ENCODE peak calls at places on chromosomes 11 and 22, in six cellular contexts. K is cardiac fibroblast, Z is AG10803, V is astrocyte of the spinal cord, Y is HFFc6, B is sigmoid colon. M is an unnamed sample.
A peak's percentile ranks its signal among the peaks of the same experiment; 100 is the strongest.

GRCh38 chr22:46138058-46138797 is 12.1 kb upstream of the PPARA start:
- DNase-seq in Z (no peak), V (no peak), Y (no peak), K (no peak), B (no peak), M (no peak)

GRCh38 chr22:46835288-46835687 is 72.8 kb downstream of the TBC1D22A start:
- DNase-seq in Z (no peak), B (no peak), K (no peak), V (no peak), Y (no peak), M (no peak)

GRCh38 chr11:48050304-48050703 is 69.9 kb downstream of the PTPRJ start:
- DNase-seq in B (no peak), V (no peak), K (no peak), Z (no peak), Y (no peak), M (no peak)

GRCh38 chr11:114195981-114196731 is 100.0 kb upstream of the NNMT start:
- DNase-seq in B (no peak), V (no peak), Y (no peak), K (peak; percentile 34), Z (no peak), M (no peak)

GRCh38 chr11:124754710-124755109 is 2.7 kb upstream of the VSIG2 start:
- DNase-seq in K (no peak), Y (no peak), Z (no peak), B (no peak), V (no peak), M (no peak)

GRCh38 chr11:33319965-33320813 is 63.0 kb downstream of the HIPK3 start:
- DNase-seq in Z (no peak), B (no peak), V (no peak), K (no peak), Y (no peak), M (no peak)

GRCh38 chr11:128343870-128344269 is 243.5 kb downstream of the ETS1 start:
- DNase-seq in Y (no peak), V (no peak), Z (no peak), B (no peak), K (no peak), M (no peak)

GRCh38 chr11:27475622-27476021 is 3.0 kb upstream of the LGR4 start:
- DNase-seq in Y (no peak), B (no peak), V (no peak), Z (no peak), K (no peak), M (no peak)

GRCh38 chr11:104799251-104799650 is 99.0 kb downstream of the CASP12 start:
- DNase-seq in B (no peak), K (no peak), V (no peak), Z (no peak), Y (no peak), M (peak; percentile 2)

GRCh38 chr22:41094036-41094435 is 1.6 kb downstream of the EP300 start:
- DNase-seq in B (no peak), K (peak; percentile 44), Z (peak; percentile 24), V (peak; percentile 37), Y (peak; percentile 20), M (no peak)

GRCh38 chr11:57368106-57368826 is 12.7 kb downstream of the PRG3 start:
- DNase-seq in B (no peak), Z (no peak), Y (no peak), V (no peak), K (no peak), M (no peak)

GRCh38 chr11:79220171-79220570 is 220.7 kb downstream of the TENM4 start:
- DNase-seq in Y (no peak), B (no peak), Z (no peak), V (peak; percentile 9), K (no peak), M (no peak)

GRCh38 chr11:64724863-64725535 is 2.0 kb upstream of the NRXN2 start:
- DNase-seq in V (no peak), Y (no peak), B (no peak), K (no peak), Z (no peak), M (no peak)

GRCh38 chr11:74929431-74930363 is 19.2 kb downstream of the XRRA1 start:
- DNase-seq in K (peak; percentile 96), B (peak; percentile 83), Z (peak; percentile 93), Y (peak; percentile 90), V (peak; percentile 93), M (peak; percentile 94)

GRCh38 chr22:46537946-46538815 is 761 bp upstream of the CELSR1 start:
- DNase-seq in Z (peak; percentile 17), B (no peak), V (peak; percentile 35), Y (peak; percentile 32), K (peak; percentile 43), M (no peak)

GRCh38 chr11:91998466-91998865 is 226.2 kb upstream of the FAT3 start:
- DNase-seq in Z (no peak), Y (no peak), V (no peak), B (no peak), K (no peak), M (no peak)

GRCh38 chr11:46389450-46390330 is 1.9 kb downstream of the CHRM4 start:
- DNase-seq in Y (peak; percentile 51), V (peak; percentile 61), Z (peak; percentile 49), K (peak; percentile 68), B (peak; percentile 74), M (no peak)

GRCh38 chr11:125005491-125005890 is 51.5 kb downstream of the CCDC15 start:
- DNase-seq in Y (no peak), V (no peak), K (no peak), B (no peak), Z (no peak), M (no peak)

GRCh38 chr22:26377170-26377825 is 51.8 kb upstream of the ASPHD2 start:
- DNase-seq in Z (no peak), B (no peak), Y (no peak), V (no peak), K (peak; percentile 12), M (no peak)

GRCh38 chr11:8261921-8262551 is 1.6 kb downstream of the LMO1 start:
- DNase-seq in V (no peak), Z (no peak), K (no peak), B (peak; percentile 51), Y (no peak), M (no peak)

GRCh38 chr11:95078526-95078925 is 11.1 kb upstream of the ENDOD1 start:
- DNase-seq in Z (no peak), B (no peak), V (peak; percentile 43), Y (no peak), K (no peak), M (no peak)

GRCh38 chr11:62336949-62337681 is at the start of gene ASRGL1:
- DNase-seq in B (peak; percentile 91), Y (peak; percentile 2), K (peak; percentile 47), V (peak; percentile 25), Z (peak; percentile 42), M (peak; percentile 3)

GRCh38 chr11:995752-996420 is 40.6 kb downstream of the MUC6 start:
- DNase-seq in K (no peak), Y (no peak), Z (no peak), V (peak; percentile 20), B (no peak), M (no peak)

GRCh38 chr11:82939456-82939855 is 37.9 kb downstream of the DDIAS start:
- DNase-seq in B (no peak), K (no peak), V (no peak), Y (no peak), Z (no peak), M (no peak)

GRCh38 chr11:3194016-3194816 is 24.4 kb downstream of the MRGPRG start:
- DNase-seq in B (peak; percentile 50), Z (no peak), V (no peak), Y (no peak), K (no peak), M (no peak)

GRCh38 chr22:17013396-17014100 is 5.5 kb upstream of the GAB4 start:
- DNase-seq in Y (no peak), K (no peak), V (no peak), Z (no peak), B (no peak), M (no peak)

GRCh38 chr11:30451642-30452041 is 128.7 kb downstream of the ARL14EP start:
- DNase-seq in Z (no peak), V (no peak), K (no peak), Y (no peak), B (no peak), M (no peak)

GRCh38 chr11:56783448-56784041 is 35.0 kb upstream of the OR9G4 start:
- DNase-seq in B (no peak), K (peak; percentile 69), V (peak; percentile 49), Y (peak; percentile 35), Z (peak; percentile 64), M (peak; percentile 40)

GRCh38 chr11:62592989-62593421 is 1.7 kb upstream of the TUT1 start:
- DNase-seq in Y (no peak), Z (no peak), V (no peak), K (no peak), B (no peak), M (no peak)

GRCh38 chr11:60347084-60347797 is 20.2 kb downstream of the MS4A6E start:
- DNase-seq in Y (no peak), B (no peak), V (no peak), Z (no peak), K (no peak), M (no peak)

GRCh38 chr11:60348116-60348515 is 21.1 kb downstream of the MS4A6E start:
- DNase-seq in K (no peak), Z (no peak), B (no peak), Y (no peak), V (no peak), M (no peak)

GRCh38 chr11:60344146-60344545 is 17.1 kb downstream of the MS4A6E start:
- DNase-seq in Z (no peak), K (no peak), V (no peak), Y (no peak), B (no peak), M (no peak)

GRCh38 chr11:60343094-60343704 is 16.1 kb downstream of the MS4A6E start:
- DNase-seq in Z (no peak), B (no peak), V (no peak), Y (no peak), K (no peak), M (no peak)

GRCh38 chr11:60345489-60345888 is 18.4 kb downstream of the MS4A6E start:
- DNase-seq in V (no peak), K (no peak), B (no peak), Z (no peak), Y (no peak), M (no peak)
- TF ChIP-seq CTCF in V (no peak), K (no peak), B (no peak), Z (no peak), Y (peak; percentile 35), M (no peak)

GRCh38 chr11:14454861-14455632 is 44.6 kb downstream of the COPB1 start:
- DNase-seq in Z (peak; percentile 31), K (peak; percentile 59), B (no peak), V (peak; percentile 61), Y (no peak), M (peak; percentile 12)
- TF ChIP-seq CTCF in Z (peak; percentile 76), K (peak; percentile 68), B (peak; percentile 40), V (peak; percentile 67), Y (peak; percentile 87), M (peak; percentile 45)

GRCh38 chr22:48348855-48349254 is 1478.8 kb downstream of the BRD1 start:
- DNase-seq in B (no peak), Z (no peak), V (no peak), Y (no peak), K (no peak), M (no peak)
- TF ChIP-seq CTCF in B (no peak), Z (no peak), V (no peak), Y (no peak), K (no peak), M (no peak)

DNA sequence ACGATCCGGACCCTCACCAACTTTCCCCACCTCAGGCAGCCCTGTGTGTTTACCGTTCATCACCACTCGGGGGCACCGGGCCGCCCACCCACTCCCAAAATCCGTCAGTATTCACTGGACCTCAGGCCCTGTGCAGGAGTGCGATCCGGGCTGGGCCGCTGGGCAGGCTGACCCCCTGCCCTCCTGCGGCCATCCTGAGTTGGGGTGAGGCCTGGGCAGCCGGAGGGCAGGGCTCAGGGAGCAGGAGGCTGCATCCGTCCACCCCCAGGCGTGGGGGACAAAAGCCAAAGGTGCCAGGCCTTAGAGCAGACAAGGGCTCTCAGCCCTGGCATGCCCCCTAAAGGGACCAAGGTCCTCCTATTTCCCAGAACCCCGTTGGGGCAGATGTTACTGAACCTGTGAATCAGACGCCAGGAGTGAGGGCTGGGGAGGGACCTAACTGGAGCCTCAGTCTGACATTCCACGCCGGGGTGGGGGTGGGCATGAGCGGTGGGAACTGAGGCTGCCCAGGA is 16.8 kb upstream of the TMEM191C start:
- DNase-seq in K (no peak), V (no peak), Y (no peak), Z (no peak), B (peak; percentile 40), M (no peak)
- TF ChIP-seq CTCF in K (no peak), V (no peak), Y (peak; percentile 32), Z (no peak), B (no peak), M (no peak)